ENCODE peak calls at places on chromosomes 13 and 19, in seven cellular contexts. One of them, this sample, is unnamed.
A peak's percentile ranks its signal among the peaks of the same experiment; 100 is the strongest.

GRCh38 chr19:8251025-8251472 is 41.9 kb downstream of the CERS4 start:
- DNase-seq in astrocyte: peak; percentile 38
- DNase-seq in lower lobe of right lung: peak; percentile 88
- DNase-seq in CD8-positive, alpha-beta memory T cell: no peak
- DNase-seq in effector memory CD4-positive, alpha-beta T cell: no peak
- DNase-seq in tibial artery: peak; percentile 88
- DNase-seq in aorta: peak; percentile 79
- DNase-seq in this sample: peak; percentile 84

GRCh38 chr13:95641291-95641811 is 3.2 kb downstream of the DZIP1 start:
- DNase-seq in astrocyte: peak; percentile 28
- DNase-seq in lower lobe of right lung: no peak
- DNase-seq in CD8-positive, alpha-beta memory T cell: no peak
- DNase-seq in effector memory CD4-positive, alpha-beta T cell: no peak
- DNase-seq in tibial artery: no peak
- DNase-seq in aorta: peak; percentile 45
- DNase-seq in this sample: peak; percentile 62

GRCh38 chr13:113183450-113184129 is 24.9 kb downstream of the PCID2 start:
- DNase-seq in astrocyte: no peak
- DNase-seq in lower lobe of right lung: no peak
- DNase-seq in CD8-positive, alpha-beta memory T cell: no peak
- DNase-seq in effector memory CD4-positive, alpha-beta T cell: no peak
- DNase-seq in tibial artery: no peak
- DNase-seq in aorta: no peak
- DNase-seq in this sample: no peak

GRCh38 chr19:37929512-37929911 is 22.5 kb downstream of the SIPA1L3 start:
- DNase-seq in astrocyte: no peak
- DNase-seq in lower lobe of right lung: no peak
- DNase-seq in CD8-positive, alpha-beta memory T cell: no peak
- DNase-seq in effector memory CD4-positive, alpha-beta T cell: no peak
- DNase-seq in tibial artery: no peak
- DNase-seq in aorta: no peak
- DNase-seq in this sample: no peak

GRCh38 chr13:36912983-36913382 is 7.1 kb downstream of the SMAD9 start:
- DNase-seq in astrocyte: no peak
- DNase-seq in lower lobe of right lung: no peak
- DNase-seq in CD8-positive, alpha-beta memory T cell: no peak
- DNase-seq in effector memory CD4-positive, alpha-beta T cell: no peak
- DNase-seq in tibial artery: no peak
- DNase-seq in aorta: no peak
- DNase-seq in this sample: no peak

GRCh38 chr19:38463365-38463764 is 29.9 kb downstream of the RYR1 start:
- DNase-seq in astrocyte: no peak
- DNase-seq in lower lobe of right lung: no peak
- DNase-seq in CD8-positive, alpha-beta memory T cell: no peak
- DNase-seq in effector memory CD4-positive, alpha-beta T cell: no peak
- DNase-seq in tibial artery: no peak
- DNase-seq in aorta: no peak
- DNase-seq in this sample: no peak

GRCh38 chr13:80690208-80690607 is 349.3 kb upstream of the SPRY2 start:
- DNase-seq in astrocyte: no peak
- DNase-seq in lower lobe of right lung: no peak
- DNase-seq in CD8-positive, alpha-beta memory T cell: no peak
- DNase-seq in effector memory CD4-positive, alpha-beta T cell: no peak
- DNase-seq in tibial artery: no peak
- DNase-seq in aorta: no peak
- DNase-seq in this sample: no peak

GRCh38 chr13:22256111-22256639 is 585.3 kb downstream of the FGF9 start:
- DNase-seq in astrocyte: no peak
- DNase-seq in lower lobe of right lung: no peak
- DNase-seq in CD8-positive, alpha-beta memory T cell: no peak
- DNase-seq in effector memory CD4-positive, alpha-beta T cell: no peak
- DNase-seq in tibial artery: no peak
- DNase-seq in aorta: no peak
- DNase-seq in this sample: no peak

GRCh38 chr19:50719566-50719965 is at the start of gene SHANK1:
- DNase-seq in astrocyte: no peak
- DNase-seq in lower lobe of right lung: no peak
- DNase-seq in CD8-positive, alpha-beta memory T cell: no peak
- DNase-seq in effector memory CD4-positive, alpha-beta T cell: no peak
- DNase-seq in tibial artery: no peak
- DNase-seq in aorta: no peak
- DNase-seq in this sample: no peak

DNA sequence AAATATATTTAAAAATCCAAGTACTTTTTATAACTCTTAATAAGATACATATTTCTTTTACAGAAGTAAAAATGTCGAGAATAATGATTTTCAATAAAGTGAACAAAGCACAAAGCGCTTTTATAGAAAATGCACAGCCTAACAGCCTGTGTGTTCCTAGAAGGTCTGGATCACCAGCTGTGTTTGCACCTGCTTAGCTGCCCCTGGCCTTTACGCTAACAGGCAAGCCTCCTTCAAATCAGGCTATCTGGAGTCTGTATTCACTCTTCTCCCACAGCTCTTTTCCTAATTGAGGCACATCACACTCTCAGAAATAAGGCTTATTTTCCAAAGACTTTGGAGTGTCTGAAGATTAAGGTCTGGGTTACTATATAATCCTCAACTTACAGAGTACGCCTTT is 183.1 kb downstream of the LHFPL6 start:
- DNase-seq in astrocyte: no peak
- DNase-seq in lower lobe of right lung: no peak
- DNase-seq in CD8-positive, alpha-beta memory T cell: no peak
- DNase-seq in effector memory CD4-positive, alpha-beta T cell: no peak
- DNase-seq in tibial artery: no peak
- DNase-seq in aorta: no peak
- DNase-seq in this sample: no peak
- H3K4me1 ChIP-seq in astrocyte: peaks cover 11% of the 10 kb centered on the region
- H3K4me1 ChIP-seq in lower lobe of right lung: peaks cover 11% of the 10 kb centered on the region
- H3K4me1 ChIP-seq in CD8-positive, alpha-beta memory T cell: no peaks in the 10 kb centered on the region
- H3K4me1 ChIP-seq in effector memory CD4-positive, alpha-beta T cell: no peaks in the 10 kb centered on the region
- H3K4me1 ChIP-seq in tibial artery: peaks cover 45% of the 10 kb centered on the region
- H3K4me1 ChIP-seq in aorta: peaks cover 2% of the 10 kb centered on the region
- H3K4me1 ChIP-seq in this sample: no peaks in the 10 kb centered on the region

GRCh38 chr19:12788025-12788681 is 3.1 kb upstream of the JUNB start:
- DNase-seq in astrocyte: no peak
- DNase-seq in lower lobe of right lung: no peak
- DNase-seq in CD8-positive, alpha-beta memory T cell: no peak
- DNase-seq in effector memory CD4-positive, alpha-beta T cell: no peak
- DNase-seq in tibial artery: no peak
- DNase-seq in aorta: no peak
- DNase-seq in this sample: no peak
- H3K4me3 ChIP-seq in astrocyte: no peak overlapping the region
- H3K4me3 ChIP-seq in lower lobe of right lung: peak overlapping the region; percentile 95
- H3K4me3 ChIP-seq in CD8-positive, alpha-beta memory T cell: no peak overlapping the region
- H3K4me3 ChIP-seq in effector memory CD4-positive, alpha-beta T cell: no peak overlapping the region
- H3K4me3 ChIP-seq in tibial artery: peak overlapping the region; percentile 86
- H3K4me3 ChIP-seq in aorta: no peak overlapping the region
- H3K4me3 ChIP-seq in this sample: peak overlapping the region; percentile 98

GRCh38 chr13:44364601-44365000 is 9.0 kb upstream of the SERP2 start:
- DNase-seq in astrocyte: peak; percentile 81
- DNase-seq in lower lobe of right lung: no peak
- DNase-seq in CD8-positive, alpha-beta memory T cell: no peak
- DNase-seq in effector memory CD4-positive, alpha-beta T cell: no peak
- DNase-seq in tibial artery: no peak
- DNase-seq in aorta: no peak
- DNase-seq in this sample: no peak

GRCh38 chr13:44364019-44364418 is 9.6 kb upstream of the SERP2 start:
- DNase-seq in astrocyte: peak; percentile 10
- DNase-seq in lower lobe of right lung: no peak
- DNase-seq in CD8-positive, alpha-beta memory T cell: no peak
- DNase-seq in effector memory CD4-positive, alpha-beta T cell: no peak
- DNase-seq in tibial artery: no peak
- DNase-seq in aorta: no peak
- DNase-seq in this sample: no peak

GRCh38 chr13:44362394-44363040 is 11.1 kb upstream of the SERP2 start:
- DNase-seq in astrocyte: peak; percentile 30
- DNase-seq in lower lobe of right lung: no peak
- DNase-seq in CD8-positive, alpha-beta memory T cell: no peak
- DNase-seq in effector memory CD4-positive, alpha-beta T cell: no peak
- DNase-seq in tibial artery: no peak
- DNase-seq in aorta: no peak
- DNase-seq in this sample: no peak

GRCh38 chr13:44355643-44356042 is 18.0 kb upstream of the SERP2 start:
- DNase-seq in astrocyte: no peak
- DNase-seq in lower lobe of right lung: no peak
- DNase-seq in CD8-positive, alpha-beta memory T cell: no peak
- DNase-seq in effector memory CD4-positive, alpha-beta T cell: no peak
- DNase-seq in tibial artery: no peak
- DNase-seq in aorta: no peak
- DNase-seq in this sample: no peak

DNA sequence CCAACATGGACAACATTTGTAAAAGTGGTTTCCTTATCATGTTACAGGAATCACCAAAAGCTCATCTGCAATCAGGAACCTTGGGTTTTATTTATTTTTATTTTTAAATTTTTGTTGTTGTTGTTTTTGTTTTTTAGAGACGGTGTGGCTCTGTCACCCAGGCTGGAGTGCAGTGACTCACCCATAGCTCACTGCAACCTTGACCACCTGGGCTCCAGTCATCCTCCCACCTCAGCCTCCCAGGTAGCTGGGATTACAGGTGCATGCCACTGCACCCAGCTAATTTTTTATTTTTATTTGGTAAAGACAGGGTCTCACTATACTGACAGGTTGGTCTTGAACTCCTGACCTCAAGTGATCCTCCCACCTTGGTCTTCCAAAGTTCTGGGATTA is 13.6 kb upstream of the SERP2 start:
- DNase-seq in astrocyte: no peak
- DNase-seq in lower lobe of right lung: no peak
- DNase-seq in CD8-positive, alpha-beta memory T cell: no peak
- DNase-seq in effector memory CD4-positive, alpha-beta T cell: no peak
- DNase-seq in tibial artery: no peak
- DNase-seq in aorta: no peak
- DNase-seq in this sample: no peak
- H3K4me1 ChIP-seq in astrocyte: peaks cover 24% of the 10 kb centered on the region
- H3K4me1 ChIP-seq in lower lobe of right lung: no peaks in the 10 kb centered on the region
- H3K4me1 ChIP-seq in CD8-positive, alpha-beta memory T cell: no peaks in the 10 kb centered on the region
- H3K4me1 ChIP-seq in effector memory CD4-positive, alpha-beta T cell: no peaks in the 10 kb centered on the region
- H3K4me1 ChIP-seq in tibial artery: peaks cover 11% of the 10 kb centered on the region
- H3K4me1 ChIP-seq in aorta: peaks cover 5% of the 10 kb centered on the region
- H3K4me1 ChIP-seq in this sample: no peaks in the 10 kb centered on the region

GRCh38 chr19:3338541-3339181 is 27.7 kb upstream of the NFIC start:
- DNase-seq in astrocyte: no peak
- DNase-seq in lower lobe of right lung: peak; percentile 87
- DNase-seq in CD8-positive, alpha-beta memory T cell: peak; percentile 77
- DNase-seq in effector memory CD4-positive, alpha-beta T cell: peak; percentile 43
- DNase-seq in tibial artery: peak; percentile 93
- DNase-seq in aorta: peak; percentile 67
- DNase-seq in this sample: peak; percentile 60
- H3K4me3 ChIP-seq in astrocyte: no peak overlapping the region
- H3K4me3 ChIP-seq in lower lobe of right lung: no peak overlapping the region
- H3K4me3 ChIP-seq in CD8-positive, alpha-beta memory T cell: peak overlapping the region; percentile 63
- H3K4me3 ChIP-seq in effector memory CD4-positive, alpha-beta T cell: peak overlapping the region; percentile 39
- H3K4me3 ChIP-seq in tibial artery: no peak overlapping the region
- H3K4me3 ChIP-seq in aorta: no peak overlapping the region
- H3K4me3 ChIP-seq in this sample: no peak overlapping the region

GRCh38 chr19:2185734-2186070 is 22.0 kb downstream of the DOT1L start:
- DNase-seq in astrocyte: no peak
- DNase-seq in lower lobe of right lung: no peak
- DNase-seq in CD8-positive, alpha-beta memory T cell: no peak
- DNase-seq in effector memory CD4-positive, alpha-beta T cell: no peak
- DNase-seq in tibial artery: no peak
- DNase-seq in aorta: no peak
- DNase-seq in this sample: no peak
- H3K4me1 ChIP-seq in astrocyte: peaks cover 47% of the 10 kb centered on the region
- H3K4me1 ChIP-seq in lower lobe of right lung: peaks cover 61% of the 10 kb centered on the region
- H3K4me1 ChIP-seq in CD8-positive, alpha-beta memory T cell: no peaks in the 10 kb centered on the region
- H3K4me1 ChIP-seq in effector memory CD4-positive, alpha-beta T cell: no peaks in the 10 kb centered on the region
- H3K4me1 ChIP-seq in tibial artery: peaks cover 55% of the 10 kb centered on the region
- H3K4me1 ChIP-seq in aorta: no peaks in the 10 kb centered on the region
- H3K4me1 ChIP-seq in this sample: peaks cover 72% of the 10 kb centered on the region

This sample was measured in left lung.